ENCODE peak calls at places on chromosomes 2 and 18, in eight cellular contexts. E is foreskin fibroblast, S is thoracic aorta, I is esophagus squamous epithelium, O is HepG2, Z is lung, L is retinal pigment epithelial cell, J is right atrium auricular region. Y is an unnamed sample.

GRCh38 chr18:23226386-23226785 is 91.1 kb downstream of the CABLES1 start:
- DNase-seq in E (peak), S (no peak), I (no peak), O (no peak), Z (no peak), L (no peak), J (no peak), Y (peak)

GRCh38 chr18:21598726-21599584 is 1.5 kb downstream of the ESCO1 start:
- DNase-seq in E (no peak), S (no peak), I (no peak), O (peak), Z (no peak), L (no peak), J (no peak), Y (no peak)

GRCh38 chr2:97688062-97688827 is 18.7 kb downstream of the C2orf92 start:
- DNase-seq in E (peak), S (no peak), I (no peak), O (no peak), Z (no peak), L (no peak), J (no peak), Y (no peak)

GRCh38 chr2:100033976-100034375 is 108.4 kb downstream of the AFF3 start:
- DNase-seq in E (no peak), S (no peak), I (no peak), O (no peak), Z (no peak), L (no peak), J (no peak), Y (no peak)

GRCh38 chr2:16039823-16040222 is 99.5 kb downstream of the MYCN start:
- DNase-seq in E (no peak), S (no peak), I (no peak), O (no peak), Z (no peak), L (no peak), J (no peak), Y (no peak)

GRCh38 chr2:168678153-168678853 is 124.1 kb upstream of the NOSTRIN start:
- DNase-seq in E (no peak), S (no peak), I (no peak), O (no peak), Z (no peak), L (no peak), J (no peak), Y (no peak)

GRCh38 chr2:168948621-168949212 is 47.6 kb downstream of the G6PC2 start:
- DNase-seq in E (no peak), S (no peak), I (no peak), O (peak), Z (no peak), L (no peak), J (no peak), Y (no peak)

GRCh38 chr2:168156661-168157060 is 90.7 kb downstream of the STK39 start:
- DNase-seq in E (peak), S (no peak), I (no peak), O (no peak), Z (no peak), L (no peak), J (no peak), Y (no peak)

GRCh38 chr2:238242731-238243495 is 3.1 kb upstream of the HES6 start:
- DNase-seq in E (no peak), S (no peak), I (no peak), O (peak), Z (no peak), L (no peak), J (no peak), Y (no peak)

GRCh38 chr2:12858786-12859185 is 142.1 kb downstream of the TRIB2 start:
- DNase-seq in E (no peak), S (no peak), I (no peak), O (no peak), Z (no peak), L (no peak), J (no peak), Y (no peak)
- TF ChIP-seq CTCF in E (no peak), S (no peak), I (no peak), O (no peak), Z (no peak), L (no peak), J (no peak), Y (no peak)

DNA sequence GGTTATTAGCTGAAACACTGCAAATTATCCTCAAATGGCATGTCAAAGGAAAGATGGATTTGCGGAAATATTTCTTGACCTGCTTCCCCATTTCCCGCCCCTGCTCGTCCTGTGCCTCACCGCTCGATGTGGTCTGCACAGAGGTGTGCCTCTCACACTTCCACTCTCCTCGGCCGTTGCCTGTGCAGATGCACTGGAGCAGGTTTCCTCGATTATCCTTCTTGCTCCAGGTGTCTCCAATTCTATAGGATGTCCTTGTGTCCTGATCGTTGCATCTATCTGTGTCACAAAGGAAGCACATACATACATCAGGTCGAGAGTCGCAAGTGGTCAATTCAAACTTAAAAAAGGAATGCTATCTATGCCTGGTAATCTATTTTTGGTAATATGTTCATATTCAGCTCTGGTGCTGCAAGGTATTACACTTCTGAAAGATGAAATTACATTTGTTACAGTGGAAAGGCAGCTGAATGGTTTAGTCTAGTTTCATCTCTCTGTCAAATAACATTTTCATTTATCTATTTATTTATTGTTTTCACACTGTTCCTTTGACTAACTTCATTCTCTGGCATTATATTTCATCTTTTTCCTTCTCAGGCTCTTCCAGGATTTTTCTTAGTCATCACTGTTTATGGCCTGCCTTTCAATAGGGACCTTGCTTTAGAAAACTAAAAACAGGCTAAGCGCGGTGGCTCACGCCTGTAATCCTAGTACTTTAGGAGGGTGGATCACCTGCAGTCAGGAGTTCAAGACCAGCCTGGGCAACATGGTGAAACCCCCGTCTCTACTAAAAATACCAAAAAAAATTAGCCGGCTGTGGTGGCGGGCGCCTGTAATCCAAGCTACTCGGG is 7.6 kb downstream of the FN1 start:
- DNase-seq in E (no peak), S (no peak), I (no peak), O (no peak), Z (no peak), L (no peak), J (no peak), Y (no peak)
- H3K4me3 ChIP-seq in E (no peak), S (peak), I (no peak), O (no peak), Z (no peak), L (no peak), J (no peak), Y (no peak)

GRCh38 chr2:67322361-67323001 is 74.7 kb upstream of the ETAA1 start:
- DNase-seq in E (peak), S (peak), I (no peak), O (peak), Z (peak), L (peak), J (no peak), Y (no peak)
- TF ChIP-seq CTCF in E (peak), S (peak), I (peak), O (peak), Z (no peak), L (peak), J (peak), Y (peak)

GRCh38 chr2:57759131-57759530 is 287.5 kb upstream of the VRK2 start:
- DNase-seq in E (no peak), S (no peak), I (no peak), O (no peak), Z (no peak), L (no peak), J (no peak), Y (no peak)

GRCh38 chr2:57758686-57759085 is 287.9 kb upstream of the VRK2 start:
- DNase-seq in E (no peak), S (no peak), I (no peak), O (no peak), Z (no peak), L (no peak), J (no peak), Y (no peak)

GRCh38 chr2:57760448-57760847 is 286.2 kb upstream of the VRK2 start:
- DNase-seq in E (no peak), S (no peak), I (no peak), O (no peak), Z (no peak), L (no peak), J (no peak), Y (no peak)

DNA sequence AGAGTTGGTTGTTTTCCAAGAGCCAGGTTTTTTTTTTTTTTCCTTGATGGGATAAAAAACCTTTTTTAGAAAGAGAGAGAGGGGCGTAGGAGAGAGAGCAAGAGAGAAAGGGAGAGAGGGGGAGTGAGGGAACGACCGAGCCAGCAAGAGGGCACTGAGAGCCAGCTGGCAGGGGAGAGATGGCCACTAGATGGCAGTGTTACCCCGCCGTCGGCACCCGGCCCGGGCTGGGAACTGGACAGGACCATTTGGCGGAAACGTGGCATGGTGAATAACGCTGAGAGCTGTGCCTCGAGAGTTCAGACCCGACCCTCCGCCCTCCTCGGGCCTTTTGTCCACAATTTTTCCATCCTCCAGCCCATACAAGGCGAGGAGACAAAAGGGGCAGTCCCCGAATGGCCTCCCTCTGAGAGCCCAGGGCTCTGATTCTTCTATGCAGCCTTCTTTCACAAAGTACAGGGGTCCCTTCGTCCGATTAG is 286.7 kb upstream of the VRK2 start:
- DNase-seq in E (peak), S (peak), I (peak), O (peak), Z (peak), L (peak), J (peak), Y (peak)
- H3K4me3 ChIP-seq in E (peak), S (peak), I (no peak), O (no peak), Z (no peak), L (peak), J (no peak), Y (peak)

GRCh38 chr18:68733693-68734092 is 18.8 kb upstream of the TMX3 start:
- DNase-seq in E (no peak), S (no peak), I (no peak), O (no peak), Z (no peak), L (no peak), J (no peak), Y (no peak)
- TF ChIP-seq CTCF in E (no peak), S (no peak), I (no peak), O (no peak), Z (no peak), L (no peak), J (no peak), Y (peak)

DNA sequence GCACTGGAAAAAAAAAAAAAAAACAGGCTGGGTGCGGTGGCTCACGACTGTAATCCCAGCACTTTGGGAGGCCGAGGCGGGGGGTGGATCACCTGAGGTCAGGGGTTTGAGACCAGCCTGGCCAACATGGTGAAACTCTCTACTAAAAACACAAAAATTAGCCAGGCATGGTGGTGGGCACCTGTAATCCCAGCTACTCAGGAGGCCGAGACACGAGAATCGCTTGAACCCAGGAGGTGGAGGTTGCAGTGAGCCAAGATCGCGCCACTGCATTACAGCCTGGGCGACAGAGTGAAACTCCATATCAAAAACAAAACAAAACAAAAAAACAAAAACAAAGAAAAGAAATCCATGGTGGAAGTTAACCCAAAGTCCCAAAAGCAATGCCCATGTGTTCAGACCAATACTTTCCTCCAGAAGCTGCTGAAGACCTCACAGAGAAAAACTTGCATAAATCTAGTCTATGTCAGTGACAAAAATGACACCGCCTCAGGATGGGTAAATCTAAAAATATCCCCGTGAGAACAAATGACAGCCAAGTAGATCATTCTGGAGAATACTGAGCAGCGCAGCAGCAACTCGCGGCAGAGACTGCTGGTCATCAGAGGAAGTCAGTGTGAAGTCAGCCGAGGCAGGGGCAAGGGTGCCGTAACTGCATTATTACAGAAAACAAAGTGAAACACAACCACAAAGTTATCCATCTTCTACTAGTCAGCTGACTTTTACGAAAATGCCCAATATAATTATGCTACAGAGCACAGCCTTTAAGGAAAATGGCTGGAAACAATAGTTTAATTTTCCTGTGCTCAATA is 41.0 kb downstream of the LPIN2 start:
- DNase-seq in E (no peak), S (no peak), I (no peak), O (no peak), Z (no peak), L (no peak), J (peak), Y (peak)
- H3K4me3 ChIP-seq in E (no peak), S (peak), I (no peak), O (no peak), Z (no peak), L (no peak), J (no peak), Y (peak)

DNA sequence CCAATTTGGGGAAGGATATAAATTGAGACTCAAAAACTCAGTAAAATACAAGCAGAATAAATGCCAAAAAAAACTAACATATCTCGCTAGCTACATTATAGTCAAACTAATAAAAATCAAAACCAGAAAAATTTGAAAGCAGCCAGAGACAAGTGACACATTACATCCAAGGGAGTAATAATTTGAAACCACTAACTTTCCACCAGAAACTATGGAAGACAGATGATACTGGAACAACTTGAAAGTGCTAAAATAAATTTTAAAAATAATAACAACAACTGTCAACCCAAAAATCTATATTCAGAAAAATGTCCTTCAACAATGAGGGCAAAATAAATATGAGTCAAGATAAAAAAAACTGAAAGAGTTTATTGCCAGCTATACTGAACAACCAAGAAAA is 110.7 kb downstream of the EVA1A start:
- DNase-seq in E (no peak), S (no peak), I (no peak), O (no peak), Z (no peak), L (no peak), J (no peak), Y (no peak)
- TF ChIP-seq CTCF in E (no peak), S (no peak), I (no peak), O (no peak), Z (no peak), L (no peak), J (no peak), Y (no peak)

DNA sequence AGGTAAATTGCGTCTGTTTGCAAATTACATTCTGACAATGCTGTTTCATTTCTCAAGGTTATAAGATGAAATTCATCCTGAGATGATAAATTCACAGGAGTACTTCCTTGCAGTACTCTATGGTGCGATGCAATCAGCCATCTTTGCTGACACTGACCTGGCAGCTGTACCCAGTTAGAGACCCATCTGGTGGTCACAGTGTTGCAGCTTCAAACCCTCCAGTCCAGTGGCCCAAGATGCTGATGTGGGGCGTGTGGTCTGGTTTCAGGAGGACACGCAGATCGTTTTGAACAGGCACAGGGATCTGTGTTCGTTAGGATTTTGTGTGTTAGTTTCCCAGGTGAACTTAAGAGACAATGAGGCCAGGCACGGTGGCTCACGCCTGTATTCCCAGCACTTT is 99.5 kb upstream of the SLC66A3 start:
- DNase-seq in E (no peak), S (no peak), I (no peak), O (no peak), Z (peak), L (no peak), J (no peak), Y (no peak)
- H3K4me3 ChIP-seq in E (no peak), S (no peak), I (no peak), O (no peak), Z (no peak), L (no peak), J (no peak), Y (no peak)

GRCh38 chr2:43240762-43241150 is 14.3 kb upstream of the ZFP36L2 start:
- DNase-seq in E (no peak), S (no peak), I (no peak), O (no peak), Z (no peak), L (no peak), J (no peak), Y (no peak)

GRCh38 chr2:43241558-43241957 is 15.2 kb upstream of the ZFP36L2 start:
- DNase-seq in E (no peak), S (no peak), I (no peak), O (no peak), Z (no peak), L (no peak), J (no peak), Y (no peak)

GRCh38 chr2:43238813-43239212 is 12.4 kb upstream of the ZFP36L2 start:
- DNase-seq in E (no peak), S (no peak), I (no peak), O (no peak), Z (no peak), L (no peak), J (no peak), Y (no peak)

GRCh38 chr2:43238176-43238575 is 11.8 kb upstream of the ZFP36L2 start:
- DNase-seq in E (no peak), S (no peak), I (no peak), O (no peak), Z (no peak), L (no peak), J (no peak), Y (no peak)

GRCh38 chr2:43239981-43240761 is 13.8 kb upstream of the ZFP36L2 start:
- DNase-seq in E (no peak), S (no peak), I (no peak), O (no peak), Z (no peak), L (no peak), J (no peak), Y (no peak)
- TF ChIP-seq CTCF in E (no peak), S (no peak), I (no peak), O (peak), Z (no peak), L (no peak), J (no peak), Y (peak)

DNA sequence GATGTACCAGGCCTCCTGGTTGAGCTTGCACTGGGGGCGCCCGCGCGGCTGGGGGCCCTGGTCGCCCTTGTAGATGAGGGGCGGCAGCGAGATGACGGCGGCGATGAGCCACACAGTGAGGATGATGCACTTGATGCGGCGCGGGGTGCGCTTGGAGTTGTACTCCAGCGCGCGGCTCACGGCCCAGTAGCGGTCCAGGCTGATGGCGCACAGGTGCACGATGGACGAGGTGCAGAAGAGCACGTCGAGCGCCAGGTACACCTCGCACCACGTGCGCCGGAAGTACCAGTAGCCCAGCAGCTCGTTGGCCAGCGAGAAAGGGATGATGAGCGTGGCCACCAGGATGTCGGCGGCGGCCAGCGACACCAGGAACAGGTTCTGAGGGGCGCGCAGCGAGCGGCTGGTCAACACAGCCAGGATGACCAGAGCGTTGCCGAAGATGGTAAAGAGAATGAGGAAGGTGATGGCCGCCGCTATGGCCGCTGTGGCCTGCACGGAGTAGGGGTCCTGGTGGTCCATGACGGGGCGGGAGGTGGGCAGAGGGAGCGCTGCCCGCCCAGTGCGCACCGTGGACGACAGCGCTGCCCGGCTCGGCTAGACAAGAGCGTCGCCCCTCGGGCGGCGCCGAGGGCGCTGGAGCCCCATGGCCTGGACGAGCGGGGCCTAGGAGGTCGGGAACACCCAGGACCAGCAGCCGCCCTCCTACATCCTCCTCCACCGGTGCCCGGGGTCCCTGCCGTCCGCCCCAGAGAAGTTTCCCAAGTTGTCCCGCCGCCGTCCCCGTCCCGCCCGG is 544 bp downstream of the ADRA2B start:
- DNase-seq in E (no peak), S (no peak), I (no peak), O (no peak), Z (no peak), L (no peak), J (no peak), Y (no peak)
- H3K4me3 ChIP-seq in E (no peak), S (peak), I (peak), O (no peak), Z (no peak), L (no peak), J (peak), Y (peak)